ENCODE peak calls at places on chromosome 11, in five cellular contexts. O is esophagus muscularis mucosa, T is colonic mucosa, Q is tibial nerve, E is fibroblast of mammary gland. G is an unnamed sample.

GRCh38 chr11:65648997-65649491 is 11.1 kb downstream of the SIPA1 start:
- DNase-seq in O (no peak), T (no peak), Q (no peak), E (no peak), G (no peak)

GRCh38 chr11:10818594-10818993 is 9.9 kb upstream of the EIF4G2 start:
- DNase-seq in O (no peak), T (no peak), Q (no peak), E (peak), G (no peak)

GRCh38 chr11:108654994-108655631 is 9.8 kb upstream of the DDX10 start:
- DNase-seq in O (no peak), T (peak), Q (no peak), E (peak), G (peak)

GRCh38 chr11:110096369-110096976 is 3.3 kb downstream of the ZC3H12C start:
- DNase-seq in O (no peak), T (no peak), Q (no peak), E (no peak), G (no peak)

GRCh38 chr11:133833101-133833898 is 12.0 kb downstream of the SPATA19 start:
- DNase-seq in O (no peak), T (no peak), Q (no peak), E (no peak), G (no peak)

GRCh38 chr11:13189561-13190435 is 87.8 kb upstream of the BMAL1 start:
- DNase-seq in O (no peak), T (no peak), Q (no peak), E (peak), G (no peak)

GRCh38 chr11:32819187-32819586 is 10.5 kb upstream of the PRRG4 start:
- DNase-seq in O (no peak), T (no peak), Q (no peak), E (no peak), G (no peak)

GRCh38 chr11:3119141-3119821 is 45.8 kb downstream of the OSBPL5 start:
- DNase-seq in O (no peak), T (no peak), Q (no peak), E (no peak), G (no peak)

GRCh38 chr11:114142646-114143045 is 83.1 kb downstream of the ZBTB16 start:
- DNase-seq in O (no peak), T (no peak), Q (no peak), E (no peak), G (no peak)

GRCh38 chr11:64060861-64061444 is 25.2 kb downstream of the FLRT1 start:
- DNase-seq in O (no peak), T (peak), Q (no peak), E (peak), G (no peak)

GRCh38 chr11:104905271-104905670 is 7.0 kb upstream of the CASP12 start:
- DNase-seq in O (no peak), T (no peak), Q (no peak), E (no peak), G (peak)
- TF ChIP-seq CTCF in O (no peak), T (no peak), Q (no peak), E (peak), G (no peak)

DNA sequence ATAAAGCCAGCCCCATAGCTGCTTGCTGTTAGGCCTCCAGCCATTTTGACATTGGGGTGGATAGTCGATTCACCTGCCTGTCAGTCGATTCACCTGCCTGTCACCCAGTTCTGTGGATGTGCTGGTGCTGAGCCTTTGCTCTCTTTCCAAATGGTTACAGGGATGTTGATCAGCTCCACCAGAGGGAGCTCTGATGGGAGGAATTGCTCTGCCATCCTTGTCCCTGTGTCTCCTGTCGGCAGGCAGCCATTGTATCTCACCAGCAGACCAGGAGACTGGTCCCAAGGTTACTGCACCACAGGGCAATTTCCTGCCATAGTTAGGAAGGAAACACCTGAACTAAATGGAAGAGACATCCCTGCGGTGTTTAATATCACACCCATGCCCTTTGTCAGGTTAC is 6.1 kb downstream of the MPEG1 start:
- DNase-seq in O (no peak), T (peak), Q (peak), E (no peak), G (peak)
- TF ChIP-seq CTCF in O (peak), T (peak), Q (peak), E (peak), G (peak)

DNA sequence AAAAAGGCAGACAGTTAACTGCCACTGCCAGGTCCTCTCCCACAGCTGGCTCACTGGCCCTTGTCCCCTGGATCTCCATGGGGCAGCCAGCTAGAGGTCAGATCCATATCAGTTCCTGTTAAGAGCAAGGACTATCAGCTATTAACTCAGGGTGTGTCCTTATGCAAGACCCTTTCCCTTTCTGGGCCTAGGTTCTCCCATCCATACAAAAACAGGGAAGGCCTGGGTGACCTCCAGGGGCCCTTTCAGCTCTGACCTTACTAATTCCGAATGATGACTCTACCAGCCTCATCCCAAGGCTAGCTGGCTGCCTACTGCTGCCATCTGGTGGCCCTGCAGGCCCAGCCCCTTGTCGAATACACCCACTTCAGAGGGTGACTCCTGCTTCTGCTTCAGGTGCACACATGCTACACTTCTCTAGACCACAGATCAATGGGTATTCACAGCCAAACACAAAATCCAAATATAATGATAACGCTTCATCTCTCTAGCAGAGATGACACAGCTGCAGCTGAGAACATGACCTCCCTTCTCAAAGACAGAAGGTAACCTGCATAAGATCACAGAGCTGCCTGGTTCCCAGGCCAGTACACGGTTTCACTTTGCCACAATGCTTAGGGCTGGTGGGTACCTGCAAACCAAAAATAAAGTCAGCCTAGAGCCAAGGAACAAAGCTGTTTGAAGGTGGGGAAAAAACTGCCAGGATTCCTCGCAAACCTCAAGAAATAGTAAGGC is 34.1 kb downstream of the SERGEF start:
- DNase-seq in O (no peak), T (peak), Q (peak), E (peak), G (peak)
- TF ChIP-seq CTCF in O (peak), T (peak), Q (peak), E (peak), G (peak)

DNA sequence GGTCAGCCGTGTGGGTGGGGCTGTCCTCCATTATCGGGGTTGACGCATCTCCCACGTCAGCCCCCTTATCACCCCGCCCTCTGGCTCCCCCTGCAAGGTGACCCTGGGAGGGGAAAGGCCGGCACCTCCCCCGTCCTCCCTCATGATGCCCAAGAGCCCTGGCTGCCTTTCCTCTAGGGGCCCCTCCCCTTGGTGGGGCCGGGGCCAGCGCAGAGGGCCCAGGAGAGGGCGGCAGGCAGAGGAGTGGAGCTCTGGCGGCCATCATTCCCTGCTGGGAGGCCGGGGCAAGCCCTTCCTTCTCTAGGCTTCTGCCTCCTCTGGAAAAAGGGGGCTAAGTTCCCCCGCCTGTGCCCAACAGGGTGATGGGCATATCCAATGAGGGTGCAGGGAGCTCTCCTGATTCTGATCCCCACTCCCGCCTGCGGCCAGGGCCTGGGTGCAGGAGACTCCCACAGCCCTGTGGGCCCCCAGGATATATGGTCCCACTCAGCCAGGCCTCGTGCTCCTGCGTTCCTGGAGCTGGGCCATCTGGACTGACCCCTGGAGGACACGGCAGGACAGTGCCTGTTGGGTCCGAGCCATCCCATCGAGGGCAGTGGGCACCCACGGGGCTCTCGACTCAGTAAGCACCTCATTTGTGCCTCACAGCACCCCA is 12.3 kb downstream of the MYRF start:
- DNase-seq in O (no peak), T (no peak), Q (no peak), E (no peak), G (no peak)
- TF ChIP-seq CTCF in O (no peak), T (no peak), Q (no peak), E (no peak), G (no peak)